ENCODE peak calls at places on chromosomes 12 and 14, in four cellular contexts. D is HEK293T; U is stimulated activated CD8-positive, alpha-beta memory T cell treated with anti-CD3 and anti-CD28 coated beads, Interleukin-7, amount 100 ng/mL, for 24 hours; I is ELR. N is an unnamed sample.

GRCh38 chr12:30926243-30927209 is at the start of gene TSPAN11:
- DNase-seq in I (peak; percentile 12), U (no peak), D (peak; percentile 57), N (peak; percentile 88)

GRCh38 chr12:106042091-106042490 is 96.7 kb downstream of the NUAK1 start:
- DNase-seq in D (no peak), U (no peak), I (no peak), N (no peak)

GRCh38 chr14:100333867-100334266 is 10.7 kb downstream of the SLC25A47 start:
- DNase-seq in I (no peak), D (no peak), U (no peak), N (no peak)

GRCh38 chr12:106445053-106445452 is 87.5 kb downstream of the POLR3B start:
- DNase-seq in U (no peak), D (no peak), I (no peak), N (no peak)

GRCh38 chr12:116690016-116690709 is 47.7 kb downstream of the SPRING1 start:
- DNase-seq in D (no peak), U (no peak), I (no peak), N (no peak)

GRCh38 chr14:103880334-103880985 is 33.1 kb upstream of the PPP1R13B start:
- DNase-seq in I (peak; percentile 42), D (no peak), U (no peak), N (no peak)

GRCh38 chr12:71465794-71466193 is 26.2 kb downstream of the LGR5 start:
- DNase-seq in I (no peak), U (no peak), D (no peak), N (no peak)

GRCh38 chr14:94543450-94544123 is 17.7 kb upstream of the SERPINA4 start:
- DNase-seq in I (no peak), D (no peak), U (no peak), N (no peak)

GRCh38 chr14:36988989-36989388 is 183.4 kb downstream of the SLC25A21 start:
- DNase-seq in D (no peak), I (no peak), U (no peak), N (no peak)

GRCh38 chr12:50066402-50066801 is 9.0 kb downstream of the ASIC1 start:
- DNase-seq in D (no peak), U (no peak), I (peak; percentile 73), N (peak; percentile 52)

GRCh38 chr14:22837750-22838538 is 1.6 kb downstream of the MMP14 start:
- DNase-seq in U (no peak), I (peak; percentile 67), D (no peak), N (no peak)

GRCh38 chr14:90427848-90428426 is 31.1 kb downstream of the CALM1 start:
- DNase-seq in I (no peak), U (no peak), D (no peak), N (no peak)

N was measured in iPS-NIHi11.